ENCODE peak calls at places on chromosomes 16 and 17, in four cellular contexts. M, Z, T and V are unnamed samples.

GRCh38 chr16:66699898-66700297 is 3.4 kb upstream of the CMTM4 start:
- DNase-seq in M (no peak), Z (no peak), T (no peak), V (no peak)

GRCh38 chr16:24151482-24151939 is 104.6 kb upstream of the CACNG3 start:
- DNase-seq in M (no peak), Z (no peak), T (no peak), V (no peak)

GRCh38 chr16:68369697-68370096 is 58.9 kb downstream of the PRMT7 start:
- DNase-seq in M (no peak), Z (no peak), T (no peak), V (no peak)

GRCh38 chr16:88365244-88365865 is 17.4 kb upstream of the ZNF469 start:
- DNase-seq in M (no peak), Z (peak), T (no peak), V (no peak)

GRCh38 chr17:51298508-51299371 is 38.4 kb downstream of the UTP18 start:
- DNase-seq in M (peak), Z (no peak), T (no peak), V (no peak)

GRCh38 chr16:58082381-58082780 is 46.8 kb downstream of the CFAP20 start:
- DNase-seq in M (no peak), Z (no peak), T (no peak), V (no peak)

GRCh38 chr16:69069504-69069903 is 35.9 kb upstream of the HAS3 start:
- DNase-seq in M (no peak), Z (no peak), T (no peak), V (no peak)

GRCh38 chr17:29836643-29837042 is 93.4 kb downstream of the SSH2 start:
- DNase-seq in M (no peak), Z (no peak), T (no peak), V (no peak)

GRCh38 chr17:18921485-18921884 is 30.5 kb upstream of the SLC5A10 start:
- DNase-seq in M (no peak), Z (no peak), T (no peak), V (no peak)

GRCh38 chr17:56110463-56111138 is 42.7 kb upstream of the ANKFN1 start:
- DNase-seq in M (no peak), Z (no peak), T (peak), V (no peak)

GRCh38 chr16:79158337-79158736 is 442.2 kb downstream of the MAF start:
- DNase-seq in M (no peak), Z (no peak), T (no peak), V (no peak)
- TF ChIP-seq CTCF in M (no peak), Z (no peak), T (no peak), V (no peak)

DNA sequence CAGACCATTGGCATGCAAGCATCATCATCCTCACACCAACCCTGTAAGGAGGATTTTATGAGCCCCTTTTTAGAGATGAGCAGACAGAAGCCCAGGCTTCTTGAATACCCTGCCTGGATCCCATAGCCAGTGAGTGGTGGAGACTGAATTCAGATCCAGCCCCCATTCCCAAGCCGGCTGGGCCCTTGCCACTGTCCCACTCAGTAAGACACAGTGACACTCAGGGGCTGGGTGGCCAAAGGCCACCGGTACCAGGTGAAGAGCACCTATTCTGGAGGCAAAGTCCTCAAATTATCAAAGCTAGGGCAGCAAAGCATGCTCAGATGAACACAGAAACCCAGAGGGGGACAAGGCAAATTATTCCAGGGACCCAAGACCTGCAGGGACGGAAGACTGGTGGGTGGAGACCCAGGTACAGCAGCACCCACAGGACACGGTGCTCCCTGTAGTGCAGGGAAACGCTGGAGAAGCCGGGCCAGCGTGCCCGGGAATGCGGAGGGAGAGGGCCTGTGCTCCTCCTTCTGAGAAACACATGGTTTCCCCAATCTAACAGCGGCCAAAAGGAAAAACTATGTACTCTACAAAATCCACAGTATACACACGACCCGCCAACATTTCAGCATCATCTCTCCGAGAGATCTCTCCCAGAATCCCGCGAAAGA is 33.2 kb upstream of the CRHR1 start:
- DNase-seq in M (no peak), Z (no peak), T (no peak), V (no peak)
- H3K4me3 ChIP-seq in M (no peak), Z (no peak), T (no peak), V (no peak)

DNA sequence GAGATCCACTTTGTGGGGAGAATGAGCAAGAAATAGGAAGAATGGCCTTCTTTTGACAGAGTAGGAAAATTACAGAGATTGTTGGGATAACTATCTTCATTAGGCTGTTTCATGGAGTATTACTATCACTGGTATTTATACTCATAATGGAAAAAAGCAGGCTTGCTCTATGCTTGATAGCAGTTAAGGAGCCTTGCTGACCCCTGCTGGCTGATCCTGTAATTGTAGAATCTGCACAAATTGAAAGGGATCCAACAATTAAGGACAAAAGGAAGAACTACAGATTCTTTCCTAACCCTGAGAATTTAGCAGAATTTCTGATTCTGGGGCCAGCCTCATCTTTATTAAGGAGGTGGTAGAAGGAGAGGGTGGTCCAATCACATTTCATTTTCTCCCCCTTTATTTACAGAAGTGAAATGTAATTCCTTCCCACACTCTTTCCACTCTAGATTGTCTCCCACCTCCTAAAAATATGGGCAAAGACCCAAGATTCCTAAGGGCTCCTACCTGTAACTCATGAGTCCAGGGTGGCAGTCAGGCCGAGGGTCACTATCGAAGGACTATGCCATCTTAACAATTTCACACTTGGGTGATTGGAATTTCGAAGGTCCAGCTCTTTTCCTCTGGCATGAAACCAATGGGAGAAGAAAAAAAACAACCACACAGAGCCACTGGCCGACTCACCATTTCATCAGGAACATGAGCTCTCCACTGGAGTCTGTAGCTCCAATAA is 26.3 kb downstream of the NFE2L1 start:
- DNase-seq in M (peak), Z (peak), T (peak), V (peak)
- TF ChIP-seq CTCF in M (peak), Z (peak), T (peak), V (peak)

GRCh38 chr16:4570086-4570485 is 13.9 kb downstream of the C16orf96 start:
- DNase-seq in M (no peak), Z (no peak), T (no peak), V (no peak)
- H3K4me3 ChIP-seq in M (no peak), Z (no peak), T (no peak), V (no peak)